ENCODE peak calls at places on chromosomes 13 and 19, in eight cellular contexts. K is stimulated activated CD4-positive, alpha-beta T cell treated with anti-CD3 and anti-CD28 coated beads, Interleukin-4, amount 100 ng/mL, for 1 hour; I is CD4-positive, alpha-beta memory T cell; J is body of pancreas; X is hepatic stellate cell; N is stomach; R is NAMALWA; P is lower leg skin. T is an unnamed sample.

GRCh38 chr19:33557720-33558119 is 36.1 kb upstream of the PEPD start:
- DNase-seq in J (no peak), K (no peak), N (no peak), P (no peak), X (no peak), R (no peak), I (no peak), T (no peak)

GRCh38 chr13:114038211-114038613 is 64.3 kb upstream of the C13orf46 start:
- DNase-seq in P (no peak), R (no peak), J (no peak), X (no peak), K (no peak), N (no peak), I (no peak), T (no peak)

GRCh38 chr19:42117076-42117475 is 15.2 kb downstream of the POU2F2 start:
- DNase-seq in N (no peak), X (no peak), R (no peak), I (no peak), K (no peak), P (no peak), J (no peak), T (no peak)

GRCh38 chr13:89923731-89924130 is 1423.8 kb upstream of the MIR17HG start:
- DNase-seq in P (no peak), J (no peak), N (no peak), K (no peak), I (no peak), X (no peak), R (no peak), T (no peak)

GRCh38 chr13:30088312-30088855 is 219.0 kb downstream of the KATNAL1 start:
- DNase-seq in K (no peak), P (no peak), I (no peak), J (no peak), R (peak), N (no peak), X (no peak), T (no peak)

GRCh38 chr13:34085199-34085598 is 267.2 kb downstream of the RFC3 start:
- DNase-seq in P (no peak), N (no peak), I (no peak), X (no peak), J (no peak), R (no peak), K (no peak), T (no peak)

GRCh38 chr13:48994731-48995130 is 19.0 kb downstream of the FNDC3A start:
- DNase-seq in R (no peak), J (no peak), K (no peak), P (no peak), X (no peak), I (no peak), N (no peak), T (no peak)

GRCh38 chr19:31988256-31988655 is 357.2 kb upstream of the ZNF507 start:
- DNase-seq in X (no peak), N (no peak), K (no peak), P (no peak), I (no peak), R (no peak), J (no peak), T (no peak)

GRCh38 chr13:44876782-44877324 is 112.4 kb downstream of the NUFIP1 start:
- DNase-seq in I (no peak), J (no peak), R (peak), K (peak), X (no peak), N (no peak), P (no peak), T (no peak)

GRCh38 chr19:48361912-48362311 is 1.8 kb downstream of the TMEM143 start:
- DNase-seq in X (no peak), P (no peak), N (no peak), K (no peak), I (no peak), J (no peak), R (no peak), T (no peak)

GRCh38 chr13:77521194-77521593 is 14.3 kb upstream of the SCEL start:
- DNase-seq in P (no peak), K (no peak), R (no peak), N (no peak), J (no peak), I (no peak), X (no peak), T (no peak)

GRCh38 chr19:19121371-19121770 is 16.9 kb downstream of the TMEM161A start:
- DNase-seq in I (no peak), R (no peak), N (no peak), X (no peak), K (no peak), P (no peak), J (no peak), T (no peak)

GRCh38 chr19:39232708-39233107 is 12.1 kb downstream of the IFNL3 start:
- DNase-seq in N (no peak), X (no peak), R (no peak), I (no peak), P (no peak), K (no peak), J (no peak), T (no peak)

GRCh38 chr13:60646600-60646999 is 249.6 kb downstream of the TDRD3 start:
- DNase-seq in N (no peak), J (no peak), R (no peak), I (no peak), P (no peak), K (no peak), X (no peak), T (no peak)

GRCh38 chr19:42554046-42554575 is 25.8 kb upstream of the CEACAM1 start:
- DNase-seq in I (no peak), N (peak), K (no peak), P (peak), X (no peak), R (no peak), J (no peak), T (no peak)

GRCh38 chr13:93775507-93776108 is 549.0 kb downstream of the GPC6 start:
- DNase-seq in J (no peak), X (peak), K (no peak), P (no peak), N (no peak), I (no peak), R (no peak), T (no peak)

GRCh38 chr19:931860-932646 is 6.2 kb downstream of the ARID3A start:
- DNase-seq in X (no peak), I (no peak), K (no peak), R (no peak), P (no peak), J (no peak), N (no peak), T (no peak)

GRCh38 chr19:35404879-35405622 is 34.2 kb downstream of the GPR42 start:
- DNase-seq in K (peak), R (no peak), I (no peak), X (peak), N (peak), P (no peak), J (no peak), T (peak)

GRCh38 chr13:74168263-74168675 is 34.1 kb upstream of the KLF12 start:
- DNase-seq in K (no peak), R (no peak), X (no peak), I (no peak), N (peak), J (peak), P (no peak), T (peak)

GRCh38 chr13:56869671-56870070 is 271.0 kb upstream of the PRR20A start:
- DNase-seq in P (no peak), X (no peak), R (no peak), N (no peak), K (no peak), I (no peak), J (no peak), T (no peak)

GRCh38 chr19:36215276-36216171 is 618 bp downstream of the ZNF146 start:
- DNase-seq in P (no peak), X (peak), J (no peak), K (peak), N (no peak), R (peak), I (no peak), T (peak)

GRCh38 chr19:52034051-52034728 is 6.0 kb upstream of the ZNF614 start:
- DNase-seq in J (no peak), I (no peak), N (no peak), K (no peak), R (no peak), X (no peak), P (no peak), T (no peak)

GRCh38 chr13:113669871-113670341 is 2.9 kb downstream of the GRK1 start:
- DNase-seq in I (no peak), K (no peak), X (no peak), P (peak), R (no peak), J (peak), N (peak), T (no peak)

GRCh38 chr19:18173572-18174294 is at the start of gene IFI30:
- DNase-seq in X (peak), J (peak), K (peak), N (peak), R (peak), P (peak), I (peak), T (peak)

GRCh38 chr13:104315606-104316005 is 1249.4 kb upstream of the SLC10A2 start:
- DNase-seq in J (no peak), R (no peak), I (no peak), N (no peak), P (no peak), X (peak), K (no peak), T (peak)

GRCh38 chr13:110650436-110650835 is 35.1 kb downstream of the NAXD start:
- DNase-seq in R (no peak), N (no peak), X (no peak), I (no peak), K (no peak), P (peak), J (peak), T (no peak)

GRCh38 chr13:21324793-21325192 is 134.3 kb downstream of the ZDHHC20 start:
- DNase-seq in N (no peak), X (no peak), R (no peak), P (no peak), K (no peak), I (no peak), J (no peak), T (no peak)

GRCh38 chr19:55644191-55644833 is 863 bp downstream of the ZNF581 start:
- DNase-seq in I (no peak), P (no peak), J (no peak), R (no peak), K (no peak), X (no peak), N (no peak), T (no peak)

GRCh38 chr19:27885361-27885760 is 1327.6 kb downstream of the UQCRFS1 start:
- DNase-seq in N (no peak), R (no peak), P (peak), X (no peak), I (no peak), K (no peak), J (no peak), T (no peak)

GRCh38 chr19:1725100-1726064 is 27.9 kb upstream of the ONECUT3 start:
- DNase-seq in P (no peak), K (peak), J (peak), I (no peak), N (peak), X (peak), R (no peak), T (peak)

GRCh38 chr13:21734961-21735360 is 64.1 kb downstream of the FGF9 start:
- DNase-seq in R (no peak), N (no peak), K (no peak), X (no peak), I (no peak), P (no peak), J (no peak), T (no peak)

GRCh38 chr19:49570138-49570856 is 10.1 kb downstream of the NOSIP start:
- DNase-seq in K (peak), X (peak), P (no peak), N (peak), I (peak), R (peak), J (peak), T (peak)

T was measured in hepatocyte.